ENCODE peak calls at places on chromosomes 2 and 18, in seven cellular contexts. H, P, A, W, B, S and M are unnamed samples.

GRCh38 chr18:23141022-23141999 is 6.0 kb downstream of the CABLES1 start:
- DNase-seq in S (peak; percentile 46), W (peak; percentile 49), A (peak; percentile 64), P (no peak), H (peak; percentile 7), B (no peak), M (no peak)

GRCh38 chr2:46389417-46389916 is 89.9 kb upstream of the TMEM247 start:
- DNase-seq in S (no peak), W (no peak), H (no peak), P (no peak), B (no peak), A (no peak), M (no peak)

GRCh38 chr2:15747698-15748471 is 156.2 kb downstream of the DDX1 start:
- DNase-seq in B (no peak), A (no peak), P (no peak), W (no peak), S (no peak), H (no peak), M (no peak)

GRCh38 chr2:236159778-236160170 is 8.4 kb downstream of the GBX2 start:
- DNase-seq in P (no peak), A (no peak), H (no peak), B (no peak), W (no peak), S (no peak), M (no peak)

GRCh38 chr2:69831354-69831905 is 2.0 kb downstream of the GMCL1 start:
- DNase-seq in P (no peak), B (no peak), S (no peak), A (no peak), W (no peak), H (no peak), M (no peak)

GRCh38 chr2:10914272-10914693 is 2.5 kb downstream of the KCNF1 start:
- DNase-seq in S (peak; percentile 30), A (no peak), P (no peak), H (no peak), W (no peak), B (no peak), M (no peak)

GRCh38 chr2:207330912-207331311 is 165.2 kb upstream of the KLF7 start:
- DNase-seq in W (no peak), P (no peak), H (peak; percentile 58), B (peak; percentile 91), S (peak; percentile 78), A (no peak), M (no peak)

GRCh38 chr2:13545320-13545719 is 828.6 kb downstream of the TRIB2 start:
- DNase-seq in S (no peak), A (no peak), B (no peak), W (no peak), H (no peak), P (no peak), M (no peak)

GRCh38 chr18:69387181-69387580 is 13.5 kb upstream of the DOK6 start:
- DNase-seq in W (peak; percentile 72), B (no peak), P (no peak), S (no peak), H (peak; percentile 18), A (no peak), M (no peak)

GRCh38 chr2:232124309-232124708 is 162.8 kb downstream of the DIS3L2 start:
- DNase-seq in W (no peak), P (no peak), H (no peak), S (no peak), A (no peak), B (no peak), M (no peak)

GRCh38 chr2:109612991-109613921 is 510 bp downstream of the SEPTIN10 start:
- DNase-seq in S (no peak), P (peak; percentile 64), A (peak; percentile 85), B (no peak), W (peak; percentile 34), H (peak; percentile 39), M (no peak)

GRCh38 chr2:233513953-233514655 is 52.5 kb downstream of the USP40 start:
- DNase-seq in P (no peak), S (no peak), W (peak; percentile 39), H (no peak), A (no peak), B (no peak), M (peak; percentile 35)

GRCh38 chr2:9319338-9319715 is 104.0 kb downstream of the ITGB1BP1 start:
- DNase-seq in P (no peak), B (no peak), S (no peak), A (no peak), H (no peak), W (no peak), M (no peak)

GRCh38 chr18:13137939-13138821 is 80.4 kb upstream of the LDLRAD4 start:
- DNase-seq in B (no peak), H (no peak), P (no peak), A (peak; percentile 70), W (no peak), S (peak; percentile 86), M (no peak)

GRCh38 chr18:44473394-44474066 is 207.2 kb upstream of the SETBP1 start:
- DNase-seq in A (no peak), P (no peak), W (no peak), S (no peak), B (no peak), H (no peak), M (no peak)

GRCh38 chr2:16014041-16014787 is 73.9 kb downstream of the MYCN start:
- DNase-seq in P (peak; percentile 54), H (peak; percentile 85), A (peak; percentile 60), W (no peak), S (no peak), B (no peak), M (no peak)

GRCh38 chr2:85545780-85546240 is 6.8 kb downstream of the MAT2A start:
- DNase-seq in S (no peak), H (no peak), W (no peak), P (no peak), A (no peak), B (no peak), M (no peak)

GRCh38 chr2:146837857-146838256 is 1007.0 kb upstream of the ACVR2A start:
- DNase-seq in P (no peak), S (no peak), H (peak; percentile 34), B (no peak), A (no peak), W (peak; percentile 69), M (peak; percentile 65)

GRCh38 chr2:157067562-157067961 is 189.9 kb upstream of the GALNT5 start:
- DNase-seq in A (no peak), H (no peak), P (no peak), S (no peak), W (no peak), B (no peak), M (no peak)

GRCh38 chr2:7023542-7023941 is 106.3 kb downstream of the RNF144A start:
- DNase-seq in S (no peak), B (peak; percentile 14), H (no peak), P (no peak), W (no peak), A (no peak), M (peak; percentile 70)

GRCh38 chr2:68579689-68580088 is 63.7 kb upstream of the PROKR1 start:
- DNase-seq in S (no peak), H (no peak), A (no peak), P (no peak), W (no peak), B (no peak), M (no peak)

GRCh38 chr18:36821681-36822080 is 7.1 kb downstream of the TPGS2 start:
- DNase-seq in P (no peak), A (no peak), B (no peak), W (no peak), H (no peak), S (no peak), M (no peak)

GRCh38 chr2:200298015-200298414 is 8.5 kb upstream of the SPATS2L start:
- DNase-seq in W (no peak), P (no peak), A (no peak), H (no peak), S (no peak), B (no peak), M (no peak)

GRCh38 chr2:218820746-218821369 is 10.7 kb downstream of the PRKAG3 start:
- DNase-seq in B (no peak), W (no peak), A (no peak), S (no peak), H (no peak), P (no peak), M (no peak)

GRCh38 chr18:74288730-74289129 is 3.0 kb downstream of the CYB5A start:
- DNase-seq in B (no peak), P (no peak), S (peak; percentile 19), H (no peak), W (no peak), A (no peak), M (no peak)

GRCh38 chr2:25920786-25921390 is 42.6 kb upstream of the ASXL2 start:
- DNase-seq in S (no peak), W (no peak), P (no peak), H (no peak), B (no peak), A (no peak), M (no peak)

GRCh38 chr18:13539843-13540535 is 186.4 kb downstream of the FAM210A start:
- DNase-seq in H (no peak), P (no peak), W (peak; percentile 11), A (no peak), S (no peak), B (no peak), M (peak; percentile 77)

GRCh38 chr18:9366126-9366714 is 31.6 kb downstream of the TWSG1 start:
- DNase-seq in W (no peak), P (peak; percentile 13), B (no peak), S (no peak), H (no peak), A (no peak), M (peak; percentile 96)

GRCh38 chr2:207239222-207239674 is 73.5 kb upstream of the KLF7 start:
- DNase-seq in A (peak; percentile 51), B (peak; percentile 98), S (no peak), W (no peak), P (no peak), H (no peak), M (no peak)

GRCh38 chr2:237315170-237315880 is 98.6 kb downstream of the COL6A3 start:
- DNase-seq in H (no peak), S (no peak), P (peak; percentile 44), W (no peak), B (peak; percentile 94), A (peak; percentile 94), M (no peak)